ENCODE peak calls at places on chromosomes 12 and 14, in six cellular contexts. One of them, this sample, is unnamed.

GRCh38 chr12:116498471-116498870 is 60.7 kb upstream of the MAP1LC3B2 start:
- DNase-seq in stimulated activated CD8-positive, alpha-beta memory T cell treated with anti-CD3 and anti-CD28 coated beads, Interleukin-2, amount 100 ng/mL, for 1 hour: no peak
- DNase-seq in hepatic stellate cell: no peak
- DNase-seq in left ventricle myocardium inferior: no peak
- DNase-seq in GM04503: peak
- DNase-seq in PC-3: peak
- DNase-seq in this sample: no peak

GRCh38 chr14:89185919-89186849 is 230.8 kb downstream of the FOXN3 start:
- DNase-seq in hepatic stellate cell: peak
- DNase-seq in left ventricle myocardium inferior: no peak
- DNase-seq in PC-3: peak
- DNase-seq in GM04503: peak
- DNase-seq in stimulated activated CD8-positive, alpha-beta memory T cell treated with anti-CD3 and anti-CD28 coated beads, Interleukin-2, amount 100 ng/mL, for 1 hour: no peak
- DNase-seq in this sample: no peak

GRCh38 chr14:32417956-32418552 is 89.0 kb downstream of the AKAP6 start:
- DNase-seq in GM04503: peak
- DNase-seq in PC-3: peak
- DNase-seq in left ventricle myocardium inferior: peak
- DNase-seq in stimulated activated CD8-positive, alpha-beta memory T cell treated with anti-CD3 and anti-CD28 coated beads, Interleukin-2, amount 100 ng/mL, for 1 hour: no peak
- DNase-seq in hepatic stellate cell: no peak
- DNase-seq in this sample: no peak

GRCh38 chr14:104082807-104083206 is 2.7 kb upstream of the ASPG start:
- DNase-seq in PC-3: no peak
- DNase-seq in left ventricle myocardium inferior: peak
- DNase-seq in GM04503: no peak
- DNase-seq in stimulated activated CD8-positive, alpha-beta memory T cell treated with anti-CD3 and anti-CD28 coated beads, Interleukin-2, amount 100 ng/mL, for 1 hour: no peak
- DNase-seq in hepatic stellate cell: peak
- DNase-seq in this sample: no peak

GRCh38 chr12:64318605-64319004 is 72.0 kb downstream of the C12orf56 start:
- DNase-seq in PC-3: no peak
- DNase-seq in GM04503: no peak
- DNase-seq in stimulated activated CD8-positive, alpha-beta memory T cell treated with anti-CD3 and anti-CD28 coated beads, Interleukin-2, amount 100 ng/mL, for 1 hour: no peak
- DNase-seq in hepatic stellate cell: peak
- DNase-seq in left ventricle myocardium inferior: no peak
- DNase-seq in this sample: no peak

GRCh38 chr14:28635387-28635786 is 131.2 kb upstream of the FOXG1 start:
- DNase-seq in stimulated activated CD8-positive, alpha-beta memory T cell treated with anti-CD3 and anti-CD28 coated beads, Interleukin-2, amount 100 ng/mL, for 1 hour: no peak
- DNase-seq in GM04503: no peak
- DNase-seq in hepatic stellate cell: no peak
- DNase-seq in left ventricle myocardium inferior: no peak
- DNase-seq in PC-3: peak
- DNase-seq in this sample: no peak

GRCh38 chr12:30826276-30826675 is 71.5 kb upstream of the CAPRIN2 start:
- DNase-seq in hepatic stellate cell: no peak
- DNase-seq in left ventricle myocardium inferior: no peak
- DNase-seq in PC-3: no peak
- DNase-seq in stimulated activated CD8-positive, alpha-beta memory T cell treated with anti-CD3 and anti-CD28 coated beads, Interleukin-2, amount 100 ng/mL, for 1 hour: no peak
- DNase-seq in GM04503: no peak
- DNase-seq in this sample: no peak

GRCh38 chr14:95463173-95463901 is 53.1 kb downstream of the SYNE3 start:
- DNase-seq in GM04503: no peak
- DNase-seq in stimulated activated CD8-positive, alpha-beta memory T cell treated with anti-CD3 and anti-CD28 coated beads, Interleukin-2, amount 100 ng/mL, for 1 hour: peak
- DNase-seq in hepatic stellate cell: no peak
- DNase-seq in PC-3: no peak
- DNase-seq in left ventricle myocardium inferior: no peak
- DNase-seq in this sample: no peak

GRCh38 chr14:76274324-76274723 is 101.6 kb upstream of the ESRRB start:
- DNase-seq in left ventricle myocardium inferior: no peak
- DNase-seq in GM04503: no peak
- DNase-seq in hepatic stellate cell: no peak
- DNase-seq in stimulated activated CD8-positive, alpha-beta memory T cell treated with anti-CD3 and anti-CD28 coated beads, Interleukin-2, amount 100 ng/mL, for 1 hour: no peak
- DNase-seq in PC-3: no peak
- DNase-seq in this sample: no peak

GRCh38 chr14:49297102-49297501 is 289.1 kb downstream of the RPS29 start:
- DNase-seq in stimulated activated CD8-positive, alpha-beta memory T cell treated with anti-CD3 and anti-CD28 coated beads, Interleukin-2, amount 100 ng/mL, for 1 hour: no peak
- DNase-seq in PC-3: no peak
- DNase-seq in left ventricle myocardium inferior: no peak
- DNase-seq in GM04503: no peak
- DNase-seq in hepatic stellate cell: no peak
- DNase-seq in this sample: no peak

GRCh38 chr14:63510538-63510937 is 32.6 kb downstream of the PPP2R5E start:
- DNase-seq in stimulated activated CD8-positive, alpha-beta memory T cell treated with anti-CD3 and anti-CD28 coated beads, Interleukin-2, amount 100 ng/mL, for 1 hour: no peak
- DNase-seq in left ventricle myocardium inferior: no peak
- DNase-seq in GM04503: no peak
- DNase-seq in hepatic stellate cell: no peak
- DNase-seq in PC-3: no peak
- DNase-seq in this sample: no peak

GRCh38 chr12:80936642-80937390 is 918 bp downstream of the LIN7A start:
- DNase-seq in PC-3: peak
- DNase-seq in left ventricle myocardium inferior: peak
- DNase-seq in stimulated activated CD8-positive, alpha-beta memory T cell treated with anti-CD3 and anti-CD28 coated beads, Interleukin-2, amount 100 ng/mL, for 1 hour: no peak
- DNase-seq in GM04503: peak
- DNase-seq in hepatic stellate cell: peak
- DNase-seq in this sample: no peak

GRCh38 chr14:89011327-89011726 is 186.9 kb downstream of the TTC8 start:
- DNase-seq in hepatic stellate cell: no peak
- DNase-seq in stimulated activated CD8-positive, alpha-beta memory T cell treated with anti-CD3 and anti-CD28 coated beads, Interleukin-2, amount 100 ng/mL, for 1 hour: no peak
- DNase-seq in GM04503: no peak
- DNase-seq in left ventricle myocardium inferior: no peak
- DNase-seq in PC-3: no peak
- DNase-seq in this sample: no peak

GRCh38 chr14:78197088-78197487 is 26.9 kb downstream of the NRXN3 start:
- DNase-seq in GM04503: no peak
- DNase-seq in stimulated activated CD8-positive, alpha-beta memory T cell treated with anti-CD3 and anti-CD28 coated beads, Interleukin-2, amount 100 ng/mL, for 1 hour: no peak
- DNase-seq in left ventricle myocardium inferior: no peak
- DNase-seq in PC-3: no peak
- DNase-seq in hepatic stellate cell: no peak
- DNase-seq in this sample: no peak

GRCh38 chr14:85060116-85060515 is 469.8 kb upstream of the FLRT2 start:
- DNase-seq in hepatic stellate cell: no peak
- DNase-seq in GM04503: no peak
- DNase-seq in left ventricle myocardium inferior: no peak
- DNase-seq in stimulated activated CD8-positive, alpha-beta memory T cell treated with anti-CD3 and anti-CD28 coated beads, Interleukin-2, amount 100 ng/mL, for 1 hour: no peak
- DNase-seq in PC-3: no peak
- DNase-seq in this sample: no peak

GRCh38 chr12:2267624-2268477 is 215.1 kb downstream of the CACNA1C start:
- DNase-seq in PC-3: no peak
- DNase-seq in GM04503: no peak
- DNase-seq in hepatic stellate cell: peak
- DNase-seq in stimulated activated CD8-positive, alpha-beta memory T cell treated with anti-CD3 and anti-CD28 coated beads, Interleukin-2, amount 100 ng/mL, for 1 hour: no peak
- DNase-seq in left ventricle myocardium inferior: no peak
- DNase-seq in this sample: no peak

GRCh38 chr14:99327458-99328250 is 55.7 kb upstream of the BCL11B start:
- DNase-seq in PC-3: no peak
- DNase-seq in stimulated activated CD8-positive, alpha-beta memory T cell treated with anti-CD3 and anti-CD28 coated beads, Interleukin-2, amount 100 ng/mL, for 1 hour: no peak
- DNase-seq in GM04503: no peak
- DNase-seq in hepatic stellate cell: no peak
- DNase-seq in left ventricle myocardium inferior: no peak
- DNase-seq in this sample: no peak

GRCh38 chr12:122668268-122668667 is 34.9 kb downstream of the HCAR2 start:
- DNase-seq in left ventricle myocardium inferior: no peak
- DNase-seq in stimulated activated CD8-positive, alpha-beta memory T cell treated with anti-CD3 and anti-CD28 coated beads, Interleukin-2, amount 100 ng/mL, for 1 hour: no peak
- DNase-seq in PC-3: no peak
- DNase-seq in GM04503: no peak
- DNase-seq in hepatic stellate cell: no peak
- DNase-seq in this sample: no peak

GRCh38 chr12:76127588-76127987 is 43.1 kb upstream of the NAP1L1 start:
- DNase-seq in GM04503: no peak
- DNase-seq in stimulated activated CD8-positive, alpha-beta memory T cell treated with anti-CD3 and anti-CD28 coated beads, Interleukin-2, amount 100 ng/mL, for 1 hour: no peak
- DNase-seq in PC-3: no peak
- DNase-seq in left ventricle myocardium inferior: no peak
- DNase-seq in hepatic stellate cell: no peak
- DNase-seq in this sample: no peak

GRCh38 chr12:44511289-44511688 is 364.8 kb downstream of the NELL2 start:
- DNase-seq in PC-3: no peak
- DNase-seq in left ventricle myocardium inferior: no peak
- DNase-seq in stimulated activated CD8-positive, alpha-beta memory T cell treated with anti-CD3 and anti-CD28 coated beads, Interleukin-2, amount 100 ng/mL, for 1 hour: no peak
- DNase-seq in GM04503: no peak
- DNase-seq in hepatic stellate cell: no peak
- DNase-seq in this sample: no peak